ENCODE peak calls at places on chromosome 14, in six cellular contexts. J is tibial nerve, R is sigmoid colon, Z is esophagus muscularis mucosa, O is K562, S is stomach. H is an unnamed sample.
A peak's percentile ranks its signal among the peaks of the same experiment; 100 is the strongest.

GRCh38 chr14:68626386-68626785 is 166.5 kb downstream of the ZFP36L1 start:
- DNase-seq in J (no peak), Z (peak; percentile 89), R (no peak), O (no peak), S (no peak), H (no peak)

GRCh38 chr14:53306926-53307325 is 153.8 kb upstream of the DDHD1 start:
- DNase-seq in Z (no peak), J (no peak), O (peak; percentile 2), S (no peak), R (no peak), H (no peak)

GRCh38 chr14:61176686-61177085 is 104.5 kb downstream of the TMEM30B start:
- DNase-seq in O (no peak), J (no peak), S (no peak), R (no peak), Z (no peak), H (no peak)

GRCh38 chr14:92647499-92648279 is 100.7 kb downstream of the LGMN start:
- DNase-seq in J (no peak), R (no peak), Z (no peak), S (no peak), O (no peak), H (no peak)

GRCh38 chr14:72291908-72292688 is 359.9 kb downstream of the RGS6 start:
- DNase-seq in S (no peak), O (peak; percentile 5), R (no peak), Z (peak; percentile 89), J (peak; percentile 77), H (no peak)

GRCh38 chr14:86334355-86334754 is 804.4 kb downstream of the FLRT2 start:
- DNase-seq in O (no peak), J (no peak), S (no peak), R (no peak), Z (no peak), H (no peak)

GRCh38 chr14:47208434-47208833 is 467.0 kb downstream of the MDGA2 start:
- DNase-seq in S (no peak), Z (no peak), J (no peak), O (no peak), R (no peak), H (no peak)

GRCh38 chr14:99352688-99353280 is 80.8 kb upstream of the BCL11B start:
- DNase-seq in O (no peak), R (no peak), J (no peak), S (no peak), Z (no peak), H (no peak)

GRCh38 chr14:49975286-49975685 is 82.4 kb downstream of the ARF6 start:
- DNase-seq in Z (no peak), O (no peak), J (no peak), S (no peak), R (no peak), H (no peak)

GRCh38 chr14:101025656-101026055 is 122.1 kb upstream of the RTL1 start:
- DNase-seq in J (no peak), R (peak; percentile 40), O (no peak), S (no peak), Z (no peak), H (no peak)

GRCh38 chr14:63777024-63777423 is 49.2 kb upstream of the SGPP1 start:
- DNase-seq in R (no peak), J (no peak), O (no peak), S (no peak), Z (no peak), H (no peak)

GRCh38 chr14:36222952-36223468 is 46.5 kb upstream of the PTCSC3 start:
- DNase-seq in J (no peak), Z (no peak), S (no peak), O (no peak), R (no peak), H (no peak)

GRCh38 chr14:94445003-94445402 is 7.6 kb downstream of the SERPINA11 start:
- DNase-seq in O (no peak), J (no peak), R (no peak), S (no peak), Z (peak; percentile 88), H (no peak)

GRCh38 chr14:56868660-56869059 is 58.4 kb upstream of the OTX2 start:
- DNase-seq in R (no peak), J (no peak), Z (no peak), O (no peak), S (no peak), H (no peak)

GRCh38 chr14:85686908-85687307 is 157.0 kb downstream of the FLRT2 start:
- DNase-seq in J (no peak), R (no peak), O (no peak), Z (no peak), S (no peak), H (no peak)

GRCh38 chr14:57833304-57833703 is 32.6 kb downstream of the SLC35F4 start:
- DNase-seq in S (no peak), O (no peak), R (no peak), Z (no peak), J (peak; percentile 72), H (no peak)

GRCh38 chr14:104264495-104265265 is 126.3 kb downstream of the KIF26A start:
- DNase-seq in O (no peak), Z (no peak), J (no peak), R (peak; percentile 53), S (peak; percentile 18), H (no peak)

GRCh38 chr14:99001241-99001640 is 270.8 kb downstream of the BCL11B start:
- DNase-seq in S (no peak), O (no peak), Z (no peak), J (no peak), R (no peak), H (no peak)

GRCh38 chr14:67510121-67510520 is 21.6 kb upstream of the TMEM229B start:
- DNase-seq in S (no peak), J (no peak), O (no peak), R (no peak), Z (no peak), H (no peak)

GRCh38 chr14:21852061-21852664 is 178.5 kb upstream of the OR4E1 start:
- DNase-seq in R (no peak), S (peak; percentile 57), J (peak; percentile 35), Z (no peak), O (peak; percentile 5), H (peak; percentile 48)

GRCh38 chr14:102693006-102693755 is 84.1 kb upstream of the TRAF3 start:
- DNase-seq in Z (no peak), S (no peak), R (no peak), O (no peak), J (no peak), H (no peak)
- H3K27ac ChIP-seq in Z (no peak overlapping the region), S (peak overlapping the region; percentile 2), R (no peak overlapping the region), O (no peak overlapping the region), J (peak overlapping the region; percentile 25), H (no peak overlapping the region)

GRCh38 chr14:44403194-44403593 is 103.9 kb downstream of the FSCB start:
- DNase-seq in S (no peak), Z (no peak), J (no peak), R (no peak), O (no peak), H (no peak)
- TF ChIP-seq EP300 in S (no peak), Z (no peak), J (no peak), R (no peak), O (no peak), H (no peak)

DNA sequence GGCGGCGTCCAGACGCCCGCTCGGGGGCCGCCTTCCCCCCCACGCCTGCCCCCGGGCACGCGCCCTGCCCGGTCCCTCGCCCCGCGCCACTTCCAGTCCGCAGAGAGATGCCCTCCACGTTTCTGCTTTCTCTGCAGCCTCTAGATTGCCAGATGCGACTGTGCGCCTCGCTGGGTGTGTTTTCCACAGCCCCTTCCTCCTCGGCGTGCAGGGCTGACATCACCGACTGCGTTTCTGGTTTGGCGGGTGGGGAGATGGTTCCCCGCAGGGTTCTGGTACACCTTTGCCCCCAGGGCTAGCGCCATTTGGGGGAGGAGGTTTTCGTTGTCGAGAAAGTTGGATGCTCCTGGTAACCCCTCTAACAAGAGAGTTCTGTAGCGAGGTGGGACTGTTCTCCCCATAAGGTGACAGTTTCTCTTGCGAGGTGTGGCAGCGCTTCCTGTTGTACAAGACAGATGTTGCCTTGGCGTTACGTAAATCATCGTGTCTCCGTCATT is 1.5 kb downstream of the CALM1 start:
- DNase-seq in S (peak; percentile 44), J (peak; percentile 18), O (peak; percentile 21), R (peak; percentile 81), Z (peak; percentile 92), H (peak; percentile 56)
- H3K27ac ChIP-seq in S (peak overlapping the region; percentile 96), J (peak overlapping the region; percentile 92), O (peak overlapping the region; percentile 60), R (peak overlapping the region; percentile 94), Z (peak overlapping the region; percentile 97), H (peak overlapping the region; percentile 96)

GRCh38 chr14:75295491-75296338 is 17.1 kb downstream of the FOS start:
- DNase-seq in Z (peak; percentile 96), O (peak; percentile 70), R (peak; percentile 93), J (peak; percentile 94), S (peak; percentile 87), H (peak; percentile 89)

GRCh38 chr14:75292886-75293285 is 14.3 kb downstream of the FOS start:
- DNase-seq in O (no peak), S (no peak), J (no peak), Z (no peak), R (peak; percentile 36), H (peak; percentile 6)

GRCh38 chr14:75294649-75295033 is 16.0 kb downstream of the FOS start:
- DNase-seq in O (no peak), S (no peak), R (peak; percentile 75), Z (no peak), J (no peak), H (no peak)

GRCh38 chr14:75295061-75295461 is 16.4 kb downstream of the FOS start:
- DNase-seq in J (peak; percentile 67), S (peak; percentile 69), R (peak; percentile 88), O (peak; percentile 64), Z (no peak), H (peak; percentile 83)

GRCh38 chr14:75293920-75294648 is 15.5 kb downstream of the FOS start:
- DNase-seq in R (peak; percentile 98), Z (peak; percentile 99), S (peak; percentile 96), O (peak; percentile 96), J (peak; percentile 87), H (peak; percentile 97)
- TF ChIP-seq EP300 in R (peak; percentile 49), Z (peak; percentile 85), S (peak; percentile 88), O (no peak), J (peak; percentile 91), H (peak; percentile 94)

GRCh38 chr14:102629700-102630365 is 37.4 kb downstream of the RCOR1 start:
- DNase-seq in J (no peak), R (no peak), Z (no peak), S (no peak), O (no peak), H (no peak)
- H3K27ac ChIP-seq in J (no peak overlapping the region), R (no peak overlapping the region), Z (no peak overlapping the region), S (no peak overlapping the region), O (peak overlapping the region; percentile 71), H (no peak overlapping the region)

H was measured in transverse colon.